ENCODE peak calls at places on chromosomes 11 and 22, in six cellular contexts. H is CD8-positive, alpha-beta memory T cell; R is colonic mucosa; F is GM23248; N is A549; G is effector memory CD4-positive, alpha-beta T cell. D is an unnamed sample. For H3K4me1, the result is how much of the 10 kb centered on the place peaks cover.

GRCh38 chr11:64553554-64554201 is 37.3 kb upstream of the SLC22A12 start:
- DNase-seq in H (peak), F (peak), G (peak), N (peak), R (peak), D (peak)

GRCh38 chr11:3723014-3723708 is 52.0 kb upstream of the CHRNA10 start:
- DNase-seq in H (no peak), F (peak), N (peak), R (no peak), G (no peak), D (no peak)

GRCh38 chr22:42994917-42995562 is 19.9 kb downstream of the PACSIN2 start:
- DNase-seq in G (no peak), N (peak), F (peak), R (peak), H (no peak), D (no peak)

GRCh38 chr22:47207846-47208554 is 445.6 kb downstream of the TBC1D22A start:
- DNase-seq in G (no peak), F (no peak), N (no peak), H (no peak), R (peak), D (no peak)

GRCh38 chr11:68546555-68546954 is 86.0 kb downstream of the PPP6R3 start:
- DNase-seq in N (peak), G (no peak), R (no peak), F (peak), H (no peak), D (no peak)

GRCh38 chr11:27722945-27723344 is 22.7 kb upstream of the BDNF start:
- DNase-seq in G (no peak), F (peak), N (no peak), R (no peak), H (no peak), D (no peak)

GRCh38 chr11:8110396-8110795 is 29.4 kb downstream of the TUB start:
- DNase-seq in R (no peak), F (no peak), G (no peak), H (no peak), N (no peak), D (no peak)

GRCh38 chr22:22207845-22208564 is 36.6 kb upstream of the VPREB1 start:
- DNase-seq in R (peak), N (peak), F (peak), H (peak), G (peak), D (peak)

GRCh38 chr11:117302228-117302627 is 11.1 kb downstream of the BACE1-AS start:
- DNase-seq in F (no peak), R (no peak), G (no peak), N (no peak), H (no peak), D (no peak)

GRCh38 chr22:20948450-20948849 is 18.6 kb upstream of the AIFM3 start:
- DNase-seq in N (no peak), F (no peak), H (no peak), G (no peak), R (peak), D (no peak)

GRCh38 chr11:35943761-35944502 is at the start of gene LDLRAD3:
- DNase-seq in H (no peak), N (peak), R (peak), F (peak), G (no peak), D (no peak)

GRCh38 chr11:78310500-78310909 is 107.1 kb downstream of the GAB2 start:
- DNase-seq in N (no peak), G (no peak), F (peak), R (peak), H (no peak), D (no peak)

GRCh38 chr11:6315811-6316425 is 4.4 kb downstream of the CAVIN3 start:
- DNase-seq in N (peak), H (peak), F (peak), G (no peak), R (peak), D (no peak)

GRCh38 chr11:76657139-76657823 is 13.3 kb downstream of the LRRC32 start:
- DNase-seq in G (no peak), H (no peak), N (no peak), F (no peak), R (no peak), D (no peak)

GRCh38 chr22:29078036-29078868 is 5.4 kb downstream of the KREMEN1 start:
- DNase-seq in N (no peak), R (no peak), H (no peak), F (no peak), G (no peak), D (no peak)

GRCh38 chr22:29081499-29082236 is 8.8 kb downstream of the KREMEN1 start:
- DNase-seq in H (no peak), G (no peak), N (no peak), R (no peak), F (no peak), D (no peak)

GRCh38 chr22:29078869-29079207 is 6.0 kb downstream of the KREMEN1 start:
- DNase-seq in H (no peak), F (no peak), G (no peak), R (no peak), N (no peak), D (no peak)

GRCh38 chr22:29080061-29080975 is 7.5 kb downstream of the KREMEN1 start:
- DNase-seq in R (no peak), F (peak), G (no peak), H (no peak), N (no peak), D (no peak)

GRCh38 chr22:29079218-29079901 is 6.5 kb downstream of the KREMEN1 start:
- DNase-seq in H (no peak), R (peak), N (no peak), G (no peak), F (peak), D (no peak)
- H3K27ac ChIP-seq in H (no peak), R (peak), N (no peak), G (no peak), F (no peak), D (no peak)

DNA sequence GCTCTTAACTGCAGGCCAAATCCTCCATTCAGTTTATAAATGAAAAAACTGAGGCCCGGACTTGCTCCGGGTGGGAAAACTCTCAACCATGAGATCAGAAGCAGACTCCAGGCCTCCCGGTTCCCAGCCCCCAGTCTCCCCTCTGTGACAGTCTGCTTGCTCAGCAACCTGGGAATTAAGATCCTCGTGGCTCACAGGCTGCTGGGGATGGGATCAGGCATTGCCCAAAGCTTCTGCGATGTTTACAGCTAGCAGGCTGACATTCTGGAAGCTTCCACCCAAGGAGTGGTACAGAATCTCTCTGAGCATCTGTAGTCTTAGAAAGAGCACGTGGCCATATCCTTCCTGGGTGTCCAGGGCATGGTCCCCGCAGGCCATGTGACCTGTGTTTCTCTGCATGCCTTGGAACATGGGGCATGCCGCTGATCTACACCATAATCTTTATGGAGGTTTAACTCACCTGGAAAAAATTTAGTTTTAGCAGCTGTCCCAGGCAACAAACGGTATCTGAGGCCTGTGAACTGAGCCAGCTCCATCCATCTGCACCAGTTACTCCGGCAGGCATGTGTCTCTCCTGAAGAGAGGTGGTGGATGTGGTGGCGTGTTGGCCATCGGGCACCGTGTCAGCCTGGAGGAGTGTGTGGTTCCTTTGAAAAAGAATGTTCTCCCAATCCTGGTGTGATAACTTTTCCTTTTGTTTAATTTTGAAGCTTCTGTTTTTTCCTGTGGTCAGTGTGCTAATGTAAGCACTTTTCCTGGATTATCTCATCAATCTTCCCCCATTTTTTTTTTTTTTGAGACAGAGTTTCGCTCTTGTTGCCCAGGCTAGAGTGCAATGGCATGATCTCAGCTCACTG is 7.9 kb downstream of the FBLN1 start:
- DNase-seq in H (no peak), F (peak), G (no peak), R (no peak), N (no peak), D (no peak)
- H3K4me1 ChIP-seq in H (under half), F (half or more), G (under half), R (under half), N (under half), D (under half)

DNA sequence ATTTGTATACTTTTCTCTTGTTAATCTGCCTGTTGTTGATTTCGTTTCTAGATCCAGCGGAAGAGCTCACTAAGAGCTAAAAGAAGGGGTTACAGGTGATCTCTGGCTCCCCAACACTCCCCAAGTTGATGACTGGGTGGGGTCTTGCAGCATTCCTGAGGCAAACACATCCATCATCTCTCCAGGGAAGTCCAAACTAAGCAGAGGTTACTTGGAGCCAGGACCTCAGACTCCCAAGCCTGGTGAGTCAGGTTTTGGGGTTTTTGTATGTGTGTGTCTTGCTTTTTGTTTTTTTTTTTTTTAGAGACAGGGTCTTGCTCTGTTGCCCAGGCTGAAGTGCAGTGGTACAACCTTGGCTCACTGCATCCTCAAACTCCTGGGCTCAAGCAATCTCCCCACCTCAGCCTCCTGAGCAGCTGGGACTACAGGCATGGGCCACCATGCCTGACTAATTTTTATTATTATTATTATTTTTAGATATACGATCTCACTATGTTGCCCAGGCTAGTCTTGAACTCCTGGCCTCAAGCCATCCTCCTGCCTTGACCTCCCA is 11.5 kb upstream of the RPS3 start:
- DNase-seq in R (no peak), F (peak), N (peak), H (no peak), G (no peak), D (no peak)
- H3K27ac ChIP-seq in R (peak), F (no peak), N (peak), H (no peak), G (no peak), D (no peak)

GRCh38 chr11:89508544-89508943 is 17.4 kb upstream of the NOX4 start:
- DNase-seq in G (no peak), N (no peak), R (no peak), F (no peak), H (no peak), D (no peak)
- H3K4me1 ChIP-seq in G (under half), N (under half), R (under half), F (under half), H (under half), D (under half)

DNA sequence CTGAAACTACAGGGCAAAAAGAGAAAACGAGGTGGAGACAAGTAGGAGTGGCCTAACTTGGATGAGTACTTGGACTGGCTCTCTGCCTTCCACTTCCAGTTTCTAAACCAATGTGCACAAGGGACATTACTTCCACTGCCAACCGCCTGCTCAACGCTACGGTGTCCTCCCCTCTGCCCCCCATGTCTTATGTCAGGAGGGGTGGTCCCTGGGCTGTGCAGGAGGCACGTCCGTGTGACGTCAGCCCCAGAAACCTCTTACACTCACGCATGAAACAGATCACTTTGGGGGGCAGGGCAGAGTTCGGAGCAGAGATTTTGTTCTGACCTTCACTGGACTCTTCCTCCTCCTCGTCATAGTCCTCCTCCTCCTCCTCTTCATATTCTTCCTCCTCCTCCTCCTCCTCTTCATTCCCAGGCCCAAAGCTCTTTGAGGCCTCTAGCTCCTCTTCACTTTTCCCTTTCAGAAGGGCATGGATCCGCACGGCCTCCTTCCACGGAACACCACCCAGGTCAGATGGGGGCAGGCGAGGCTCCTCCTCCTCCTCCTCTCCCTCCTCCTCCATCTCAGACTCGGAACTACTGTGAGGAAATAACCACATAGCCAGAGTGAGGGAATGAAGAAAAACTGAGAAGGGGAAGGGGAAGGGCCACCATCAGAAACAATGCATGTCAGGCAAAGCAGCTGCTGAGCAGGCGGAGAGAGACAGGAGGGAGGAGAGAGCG is 57.4 kb upstream of the BID start:
- DNase-seq in F (peak), R (peak), H (no peak), N (no peak), G (no peak), D (no peak)
- H3K27ac ChIP-seq in F (peak), R (peak), H (no peak), N (no peak), G (no peak), D (no peak)